ENCODE peak calls at places on chromosomes 12 and 14, in seven cellular contexts. One of them, this sample, is unnamed.

GRCh38 chr12:13588574-13588973 is 392.0 kb downstream of the EMP1 start:
- DNase-seq in GM12865: no peak
- DNase-seq in frontal cortex: no peak
- DNase-seq in ACHN: no peak
- DNase-seq in NCI-H510A treated with DMSO at 0.1 percent for 48 hours: no peak
- DNase-seq in naive thymus-derived CD8-positive, alpha-beta T cell: no peak
- DNase-seq in fibroblast of pulmonary artery: no peak
- DNase-seq in this sample: no peak

GRCh38 chr12:114670257-114670955 is 13.6 kb downstream of the TBX3 start:
- DNase-seq in GM12865: no peak
- DNase-seq in frontal cortex: peak; percentile 23
- DNase-seq in ACHN: no peak
- DNase-seq in NCI-H510A treated with DMSO at 0.1 percent for 48 hours: no peak
- DNase-seq in naive thymus-derived CD8-positive, alpha-beta T cell: no peak
- DNase-seq in fibroblast of pulmonary artery: no peak
- DNase-seq in this sample: no peak

GRCh38 chr14:81534510-81535074 is 939 bp upstream of the SEL1L start:
- DNase-seq in GM12865: no peak
- DNase-seq in frontal cortex: no peak
- DNase-seq in ACHN: no peak
- DNase-seq in NCI-H510A treated with DMSO at 0.1 percent for 48 hours: no peak
- DNase-seq in naive thymus-derived CD8-positive, alpha-beta T cell: no peak
- DNase-seq in fibroblast of pulmonary artery: no peak
- DNase-seq in this sample: no peak

GRCh38 chr14:74905595-74906142 is 17.4 kb downstream of the RPS6KL1 start:
- DNase-seq in GM12865: peak; percentile 69
- DNase-seq in frontal cortex: peak; percentile 63
- DNase-seq in ACHN: peak; percentile 48
- DNase-seq in NCI-H510A treated with DMSO at 0.1 percent for 48 hours: peak; percentile 39
- DNase-seq in naive thymus-derived CD8-positive, alpha-beta T cell: peak; percentile 82
- DNase-seq in fibroblast of pulmonary artery: peak; percentile 60
- DNase-seq in this sample: peak; percentile 68

GRCh38 chr12:55516391-55516790 is 24.2 kb downstream of the OR6C68 start:
- DNase-seq in GM12865: no peak
- DNase-seq in frontal cortex: no peak
- DNase-seq in ACHN: no peak
- DNase-seq in NCI-H510A treated with DMSO at 0.1 percent for 48 hours: no peak
- DNase-seq in naive thymus-derived CD8-positive, alpha-beta T cell: no peak
- DNase-seq in fibroblast of pulmonary artery: no peak
- DNase-seq in this sample: no peak

GRCh38 chr12:26018926-26019325 is 60.4 kb downstream of the RASSF8 start:
- DNase-seq in GM12865: no peak
- DNase-seq in frontal cortex: no peak
- DNase-seq in ACHN: no peak
- DNase-seq in NCI-H510A treated with DMSO at 0.1 percent for 48 hours: no peak
- DNase-seq in naive thymus-derived CD8-positive, alpha-beta T cell: no peak
- DNase-seq in fibroblast of pulmonary artery: no peak
- DNase-seq in this sample: no peak

GRCh38 chr12:4664111-4664510 is 15.2 kb downstream of the NDUFA9 start:
- DNase-seq in GM12865: no peak
- DNase-seq in frontal cortex: no peak
- DNase-seq in ACHN: peak; percentile 85
- DNase-seq in NCI-H510A treated with DMSO at 0.1 percent for 48 hours: no peak
- DNase-seq in naive thymus-derived CD8-positive, alpha-beta T cell: no peak
- DNase-seq in fibroblast of pulmonary artery: peak; percentile 55
- DNase-seq in this sample: no peak

GRCh38 chr14:90758959-90759358 is 57.3 kb downstream of the TTC7B start:
- DNase-seq in GM12865: peak; percentile 36
- DNase-seq in frontal cortex: no peak
- DNase-seq in ACHN: no peak
- DNase-seq in NCI-H510A treated with DMSO at 0.1 percent for 48 hours: no peak
- DNase-seq in naive thymus-derived CD8-positive, alpha-beta T cell: no peak
- DNase-seq in fibroblast of pulmonary artery: peak; percentile 31
- DNase-seq in this sample: peak; percentile 83

GRCh38 chr14:92557544-92557912 is 43.9 kb downstream of the RIN3 start:
- DNase-seq in GM12865: no peak
- DNase-seq in frontal cortex: no peak
- DNase-seq in ACHN: no peak
- DNase-seq in NCI-H510A treated with DMSO at 0.1 percent for 48 hours: no peak
- DNase-seq in naive thymus-derived CD8-positive, alpha-beta T cell: no peak
- DNase-seq in fibroblast of pulmonary artery: no peak
- DNase-seq in this sample: no peak

GRCh38 chr14:47674546-47675238 is 713 bp downstream of the MDGA2 start:
- DNase-seq in GM12865: no peak
- DNase-seq in frontal cortex: no peak
- DNase-seq in ACHN: peak; percentile 36
- DNase-seq in NCI-H510A treated with DMSO at 0.1 percent for 48 hours: no peak
- DNase-seq in naive thymus-derived CD8-positive, alpha-beta T cell: no peak
- DNase-seq in fibroblast of pulmonary artery: no peak
- DNase-seq in this sample: no peak

GRCh38 chr12:132400011-132400641 is 70.7 kb upstream of the GALNT9 start:
- DNase-seq in GM12865: no peak
- DNase-seq in frontal cortex: no peak
- DNase-seq in ACHN: no peak
- DNase-seq in NCI-H510A treated with DMSO at 0.1 percent for 48 hours: no peak
- DNase-seq in naive thymus-derived CD8-positive, alpha-beta T cell: no peak
- DNase-seq in fibroblast of pulmonary artery: no peak
- DNase-seq in this sample: no peak

GRCh38 chr12:103401421-103401820 is 94.3 kb downstream of the C12orf42 start:
- DNase-seq in GM12865: no peak
- DNase-seq in frontal cortex: no peak
- DNase-seq in ACHN: peak; percentile 74
- DNase-seq in NCI-H510A treated with DMSO at 0.1 percent for 48 hours: peak; percentile 34
- DNase-seq in naive thymus-derived CD8-positive, alpha-beta T cell: no peak
- DNase-seq in fibroblast of pulmonary artery: no peak
- DNase-seq in this sample: no peak

GRCh38 chr12:75727577-75727976 is 216.2 kb upstream of the KRR1 start:
- DNase-seq in GM12865: no peak
- DNase-seq in frontal cortex: no peak
- DNase-seq in ACHN: no peak
- DNase-seq in NCI-H510A treated with DMSO at 0.1 percent for 48 hours: no peak
- DNase-seq in naive thymus-derived CD8-positive, alpha-beta T cell: no peak
- DNase-seq in fibroblast of pulmonary artery: no peak
- DNase-seq in this sample: no peak

GRCh38 chr12:9022592-9022991 is 33.2 kb downstream of the KLRG1 start:
- DNase-seq in GM12865: no peak
- DNase-seq in frontal cortex: no peak
- DNase-seq in ACHN: no peak
- DNase-seq in NCI-H510A treated with DMSO at 0.1 percent for 48 hours: no peak
- DNase-seq in naive thymus-derived CD8-positive, alpha-beta T cell: no peak
- DNase-seq in fibroblast of pulmonary artery: no peak
- DNase-seq in this sample: no peak